ENCODE peak calls at places on chromosomes 7 and 10, in five cellular contexts. K is HCT116; U is pancreas; C is left lung; W is CD8-positive, alpha-beta T cell. P is an unnamed sample. For H3K4me1, the result is how much of the 10 kb centered on the place peaks cover.

GRCh38 chr7:19427944-19428343 is 280.9 kb downstream of the POLR1F start:
- ATAC-seq in W (no peak), C (no peak), K (no peak), U (no peak), P (no peak)

GRCh38 chr7:821688-822087 is 10.6 kb upstream of the SUN1 start:
- ATAC-seq in K (no peak), W (no peak), C (no peak), U (no peak), P (peak)

GRCh38 chr10:6701289-6701688 is 121.2 kb upstream of the PRKCQ start:
- ATAC-seq in U (no peak), W (no peak), C (no peak), K (peak), P (no peak)

GRCh38 chr7:81616951-81617350 is 152.9 kb downstream of the HGF start:
- ATAC-seq in C (no peak), U (no peak), K (no peak), W (no peak), P (no peak)

GRCh38 chr10:5975641-5976473 is 1.5 kb downstream of the IL15RA start:
- ATAC-seq in U (peak), K (no peak), W (peak), C (peak), P (peak)

GRCh38 chr7:79317728-79318127 is 135.7 kb downstream of the MAGI2 start:
- ATAC-seq in U (no peak), W (no peak), C (peak), K (peak), P (no peak)

GRCh38 chr7:132255898-132256297 is 320.4 kb downstream of the PLXNA4 start:
- ATAC-seq in W (no peak), C (no peak), K (no peak), U (no peak), P (peak)

GRCh38 chr10:34985823-34986222 is 104.3 kb downstream of the CUL2 start:
- ATAC-seq in W (no peak), C (no peak), K (peak), U (peak), P (peak)

GRCh38 chr7:2732959-2733584 is 45.1 kb downstream of the AMZ1 start:
- ATAC-seq in W (no peak), K (no peak), C (peak), U (peak), P (peak)

GRCh38 chr7:155643804-155644177 is 670 bp upstream of the RBM33 start:
- ATAC-seq in C (peak), W (peak), U (no peak), K (no peak), P (no peak)

GRCh38 chr7:44434201-44434600 is 56.3 kb downstream of the NUDCD3 start:
- ATAC-seq in W (no peak), C (no peak), K (no peak), U (no peak), P (no peak)

GRCh38 chr7:84122582-84123360 is 71.8 kb downstream of the SEMA3A start:
- ATAC-seq in U (no peak), K (no peak), W (no peak), C (no peak), P (no peak)

GRCh38 chr10:33377658-33378025 is 43.2 kb upstream of the NRP1 start:
- ATAC-seq in C (no peak), K (peak), W (no peak), U (no peak), P (no peak)

GRCh38 chr7:151438864-151439601 is 908 bp downstream of the CRYGN start:
- ATAC-seq in C (no peak), W (no peak), U (no peak), K (no peak), P (no peak)
- H3K4me3 ChIP-seq in C (no peak), W (peak), U (no peak), K (no peak), P (no peak)

GRCh38 chr7:138980575-138981285 is 459 bp downstream of the KIAA1549 start:
- ATAC-seq in C (peak), U (peak), K (no peak), W (no peak), P (peak)
- H3K4me1 ChIP-seq in C (under half), U (under half), K (under half), W (under half), P (under half)

GRCh38 chr10:50576245-50576815 is 47.4 kb downstream of the SGMS1 start:
- ATAC-seq in W (peak), C (no peak), K (peak), U (no peak), P (no peak)
- H3K27ac ChIP-seq in W (no peak), C (no peak), K (no peak), U (peak), P (peak)

GRCh38 chr7:87038993-87039716 is 20.3 kb downstream of the ELAPOR2 start:
- ATAC-seq in K (peak), W (no peak), U (peak), C (peak), P (no peak)
- H3K4me3 ChIP-seq in K (peak), W (no peak), U (no peak), C (peak), P (no peak)

DNA sequence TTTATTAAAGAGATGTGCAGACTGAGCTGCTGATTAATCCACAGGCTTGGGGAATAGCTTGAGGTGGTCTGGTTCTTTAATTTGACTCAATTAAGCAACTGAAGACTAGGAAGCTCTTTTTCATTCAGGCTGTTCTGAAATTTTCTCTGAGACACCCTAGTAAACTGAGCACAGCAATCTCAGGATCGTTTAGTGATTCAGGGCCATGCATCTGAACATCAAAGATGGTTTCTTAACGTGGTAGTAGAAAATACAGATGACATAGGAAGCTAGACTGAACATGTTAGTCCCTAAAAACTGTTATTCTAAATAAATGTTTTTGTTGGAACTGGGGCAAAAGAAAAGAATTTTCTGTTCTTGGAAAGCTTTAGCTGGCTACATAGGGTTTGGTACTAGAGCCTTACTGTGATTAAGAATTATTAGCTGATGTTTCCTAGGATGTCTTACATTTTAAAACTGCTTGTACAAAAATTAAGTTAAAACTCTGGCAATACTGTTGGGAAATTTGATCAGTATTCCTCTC is 102.0 kb downstream of the MYOF start:
- ATAC-seq in K (no peak), U (no peak), C (no peak), W (no peak), P (no peak)
- H3K4me1 ChIP-seq in K (half or more), U (under half), C (under half), W (under half), P (under half)

GRCh38 chr7:130961128-130961601 is 227.2 kb upstream of the KLF14 start:
- ATAC-seq in K (peak), W (peak), C (peak), U (peak), P (no peak)
- H3K27ac ChIP-seq in K (peak), W (peak), C (peak), U (peak), P (no peak)

GRCh38 chr10:95289921-95290421 is 832 bp downstream of the PDLIM1 start:
- ATAC-seq in K (no peak), C (peak), U (peak), W (no peak), P (no peak)

GRCh38 chr10:95289003-95289920 is 1.5 kb downstream of the PDLIM1 start:
- ATAC-seq in C (peak), K (peak), U (peak), W (no peak), P (no peak)

GRCh38 chr10:95287281-95287680 is 3.5 kb downstream of the PDLIM1 start:
- ATAC-seq in U (no peak), K (no peak), W (no peak), C (no peak), P (no peak)

GRCh38 chr10:95286707-95287106 is 4.1 kb downstream of the PDLIM1 start:
- ATAC-seq in W (no peak), C (peak), U (no peak), K (no peak), P (no peak)

DNA sequence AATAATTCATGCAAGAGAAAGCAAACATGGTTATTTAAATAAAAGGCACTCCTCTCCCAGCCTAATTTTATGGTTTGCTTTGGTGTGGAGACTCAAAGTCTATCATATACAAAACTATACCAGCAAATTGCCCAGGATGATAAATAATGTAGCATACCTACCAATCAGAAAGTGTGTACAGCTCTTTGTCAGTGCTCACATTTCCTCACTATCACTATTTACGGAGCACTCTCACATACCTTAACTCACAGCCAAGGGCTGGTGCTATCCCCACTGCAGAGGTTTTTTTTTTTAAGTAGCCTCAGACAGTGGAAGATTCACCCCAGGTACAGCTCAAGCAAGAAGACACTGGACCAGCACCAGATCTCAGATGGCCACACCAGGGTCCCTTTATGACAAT is 2.5 kb downstream of the PDLIM1 start:
- ATAC-seq in K (no peak), W (no peak), C (peak), U (no peak), P (no peak)
- H3K4me3 ChIP-seq in K (no peak), W (no peak), C (peak), U (no peak), P (no peak)